ENCODE peak calls at places on chromosome 17, in eight cellular contexts. H is neural progenitor cell, Y is prostate gland, R is HepG2, G is ascending aorta, I is left lung, M is heart left ventricle, Z is pancreas. J is an unnamed sample.

GRCh38 chr17:50272711-50273653 is 1.3 kb upstream of the TMEM92 start:
- DNase-seq in Y (no peak), G (no peak), H (peak; percentile 87), Z (no peak), M (peak; percentile 46), R (no peak), I (peak; percentile 56), J (peak; percentile 93)

GRCh38 chr17:27475070-27475673 is 18.9 kb downstream of the KSR1 start:
- DNase-seq in H (no peak), Z (no peak), Y (no peak), G (no peak), R (no peak), I (no peak), M (no peak), J (no peak)

GRCh38 chr17:42904110-42904469 is 3.5 kb downstream of the G6PC1 start:
- DNase-seq in R (no peak), H (no peak), M (no peak), G (no peak), I (no peak), Z (no peak), Y (no peak), J (no peak)

GRCh38 chr17:41777579-41778188 is 8.8 kb downstream of the JUP start:
- DNase-seq in I (peak; percentile 77), R (peak; percentile 77), H (no peak), Z (peak; percentile 85), Y (peak; percentile 64), M (peak; percentile 88), G (no peak), J (no peak)

GRCh38 chr17:33233855-33234228 is 59.3 kb downstream of the ASIC2 start:
- DNase-seq in R (no peak), M (no peak), Y (peak; percentile 19), Z (no peak), I (no peak), H (no peak), G (no peak), J (no peak)

GRCh38 chr17:75783803-75784472 is 668 bp upstream of the UNK start:
- DNase-seq in Y (no peak), G (peak; percentile 75), M (no peak), H (peak; percentile 55), Z (peak; percentile 83), R (no peak), I (peak; percentile 53), J (no peak)

GRCh38 chr17:41962768-41963434 is 3.7 kb upstream of the CNP start:
- DNase-seq in R (peak; percentile 74), Z (peak; percentile 91), H (peak; percentile 92), I (peak; percentile 75), G (peak; percentile 84), M (peak; percentile 73), Y (peak; percentile 67), J (peak; percentile 83)

GRCh38 chr17:16304832-16305231 is 48.4 kb downstream of the CENPV start:
- DNase-seq in G (no peak), Z (no peak), H (peak; percentile 52), R (peak; percentile 63), M (no peak), Y (no peak), I (no peak), J (no peak)

GRCh38 chr17:62950067-62950466 is 16.0 kb upstream of the TANC2 start:
- DNase-seq in I (peak; percentile 80), Z (no peak), H (no peak), G (peak; percentile 77), R (no peak), M (peak; percentile 79), Y (no peak), J (no peak)

GRCh38 chr17:76076765-76077581 is 2.0 kb upstream of the ZACN start:
- DNase-seq in G (no peak), H (peak; percentile 54), I (no peak), Y (no peak), M (no peak), R (no peak), Z (peak; percentile 66), J (no peak)

GRCh38 chr17:6323626-6324356 is 111.1 kb downstream of the AIPL1 start:
- DNase-seq in M (peak; percentile 26), I (no peak), G (no peak), Y (no peak), Z (no peak), R (no peak), H (no peak), J (no peak)

GRCh38 chr17:68457168-68457538 is at the start of gene WIPI1:
- DNase-seq in G (no peak), I (peak; percentile 73), Y (peak; percentile 43), H (no peak), Z (peak; percentile 90), M (no peak), R (peak; percentile 39), J (peak; percentile 68)

GRCh38 chr17:46194393-46195216 is 1.4 kb upstream of the KANSL1 start:
- DNase-seq in Y (no peak), H (peak; percentile 33), Z (no peak), R (no peak), M (no peak), I (no peak), G (no peak), J (peak; percentile 40)

GRCh38 chr17:74916136-74916850 is 6.8 kb downstream of the USH1G start:
- DNase-seq in H (no peak), Z (no peak), Y (no peak), I (no peak), R (no peak), G (no peak), M (no peak), J (no peak)

DNA sequence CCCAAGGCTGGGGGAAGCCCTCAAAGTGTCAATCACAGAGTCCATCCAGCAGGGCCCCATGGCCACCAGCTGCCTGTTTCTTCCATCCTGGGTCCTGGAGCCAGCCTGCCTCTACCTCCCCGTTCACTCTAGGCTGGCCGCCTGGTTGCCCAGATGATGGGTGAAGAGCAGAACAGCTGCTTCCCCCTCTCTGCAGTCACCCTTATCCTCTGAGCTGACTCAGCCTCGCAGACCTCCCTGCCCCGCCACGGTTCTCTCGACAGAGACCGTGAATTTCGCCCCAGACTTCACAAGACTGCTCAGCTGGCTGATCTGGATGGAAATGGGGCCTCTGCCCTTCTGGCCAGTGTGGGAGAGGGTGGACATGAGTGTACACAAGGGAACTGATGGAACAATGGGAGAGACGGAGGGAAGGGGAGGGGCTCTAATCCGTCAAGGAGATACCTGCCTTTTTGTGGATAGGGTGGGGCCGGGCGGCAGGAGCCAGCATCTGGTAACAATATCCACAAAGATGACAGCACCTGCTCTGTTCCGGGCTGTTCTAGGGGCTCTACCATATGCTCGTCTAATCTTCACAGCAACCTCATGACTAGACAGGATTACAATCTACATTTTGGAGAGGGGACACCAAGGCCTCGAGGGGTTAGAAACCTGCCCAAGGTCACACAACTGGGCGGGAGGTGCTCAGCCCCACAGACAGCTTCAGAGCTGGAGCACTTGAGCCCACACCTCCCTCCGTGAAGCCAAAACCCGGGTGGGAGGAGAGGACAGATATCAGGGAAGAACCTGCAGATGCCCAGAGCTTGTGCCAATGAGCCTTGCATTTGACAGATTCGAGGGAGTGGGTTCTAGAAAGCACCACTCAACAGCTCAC is 136.0 kb downstream of the SDK2 start:
- DNase-seq in Y (no peak), G (no peak), Z (no peak), M (no peak), I (no peak), R (no peak), H (no peak), J (no peak)
- H3K27me3 ChIP-seq in Y (no peaks in the 10 kb centered on the region), G (no peaks in the 10 kb centered on the region), Z (no peaks in the 10 kb centered on the region), M (no peaks in the 10 kb centered on the region), I (no peaks in the 10 kb centered on the region), R (peaks cover 4% of the 10 kb centered on the region), H (no peaks in the 10 kb centered on the region), J (peaks cover 1% of the 10 kb centered on the region)

GRCh38 chr17:1488826-1489275 is 3.6 kb downstream of the MYO1C start:
- DNase-seq in Z (no peak), H (no peak), G (no peak), I (no peak), Y (no peak), R (no peak), M (no peak), J (no peak)
- H3K4me1 ChIP-seq in Z (peaks cover 8% of the 10 kb centered on the region), H (peaks cover 23% of the 10 kb centered on the region), G (peaks cover 16% of the 10 kb centered on the region), I (peaks cover 23% of the 10 kb centered on the region), Y (peaks cover 18% of the 10 kb centered on the region), R (peaks cover 56% of the 10 kb centered on the region), M (peaks cover 79% of the 10 kb centered on the region), J (peaks cover 31% of the 10 kb centered on the region)

DNA sequence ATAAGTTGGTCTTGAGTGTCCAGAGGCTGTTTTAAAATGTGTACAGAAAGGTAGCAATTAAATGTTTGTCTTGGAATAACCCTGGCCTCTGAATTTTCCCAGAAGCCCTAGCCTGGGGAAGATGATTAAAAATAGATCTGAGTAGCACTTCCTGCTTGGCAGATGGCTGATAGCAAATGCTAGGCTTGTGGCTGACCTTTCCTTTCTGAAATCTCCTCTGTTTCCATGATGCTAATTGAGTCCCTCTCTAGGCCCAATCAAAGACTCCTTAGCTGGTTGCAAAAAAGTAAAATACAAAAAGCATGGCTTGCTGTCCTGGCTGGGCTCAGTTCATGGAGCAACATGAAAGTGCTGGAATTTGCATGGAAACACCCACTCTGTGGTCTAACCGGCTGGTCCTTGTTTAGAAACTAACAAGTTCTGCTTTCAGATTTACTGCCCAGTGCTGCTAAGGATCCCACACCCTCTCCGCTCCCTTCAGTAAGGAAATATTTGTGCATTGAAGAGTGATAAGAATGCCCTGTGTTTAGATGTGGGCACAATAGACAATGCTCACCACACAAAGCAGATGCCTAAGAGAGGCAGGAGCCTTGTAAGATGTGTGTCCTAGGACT is 40.8 kb downstream of the YPEL2 start:
- DNase-seq in H (no peak), M (peak; percentile 74), Y (peak; percentile 55), Z (no peak), R (no peak), I (no peak), G (peak; percentile 89), J (no peak)
- H3K4me3 ChIP-seq in H (no peak overlapping the region), M (peak overlapping the region; percentile 7), Y (no peak overlapping the region), Z (no peak overlapping the region), R (no peak overlapping the region), I (no peak overlapping the region), G (peak overlapping the region; percentile 50), J (no peak overlapping the region)

DNA sequence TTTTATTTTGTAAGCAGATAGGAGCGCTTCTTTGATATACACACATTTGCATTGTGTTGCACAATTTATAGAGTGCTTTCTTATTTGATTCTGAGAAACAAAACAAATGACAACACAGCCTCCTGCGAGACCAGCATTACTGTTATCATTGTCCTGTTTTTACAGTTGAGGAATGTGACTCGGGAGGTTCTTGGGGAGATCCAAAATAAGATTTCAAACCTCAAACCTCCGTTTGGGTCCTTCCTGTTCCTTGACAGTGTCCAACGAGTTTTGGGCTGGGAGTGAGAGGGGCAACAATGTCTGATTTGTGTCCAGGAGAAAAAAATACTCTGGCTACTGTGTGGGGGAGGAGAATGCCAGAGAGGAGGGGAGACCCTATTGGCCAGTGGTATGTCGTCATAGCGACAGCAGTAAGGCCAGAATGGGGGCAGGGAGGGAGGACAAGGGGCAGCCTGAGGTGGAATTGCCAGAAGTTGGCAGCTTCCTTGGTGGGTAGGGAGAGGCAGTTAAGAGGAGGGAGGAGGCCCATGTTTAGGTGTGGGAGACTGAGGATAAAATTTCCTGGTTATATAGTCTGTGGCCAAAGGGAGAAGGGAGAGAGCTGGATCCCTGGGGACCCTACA is 45.5 kb downstream of the TMEM132E start:
- DNase-seq in R (no peak), Z (no peak), I (no peak), H (peak; percentile 68), M (no peak), G (no peak), Y (no peak), J (no peak)
- H3K27me3 ChIP-seq in R (peaks cover 2% of the 10 kb centered on the region), Z (peaks cover 5% of the 10 kb centered on the region), I (peaks cover 95% of the 10 kb centered on the region), H (peaks cover 28% of the 10 kb centered on the region), M (peaks cover 46% of the 10 kb centered on the region), G (peaks cover 8% of the 10 kb centered on the region), Y (peaks cover 14% of the 10 kb centered on the region), J (no peaks in the 10 kb centered on the region)

J was measured in Caco-2.